ENCODE peak calls at places on chromosome 20, in ten cellular contexts. D, J, H, W, I, P, C, Y, A and B are unnamed samples.
A peak's percentile ranks its signal among the peaks of the same experiment; 100 is the strongest.

GRCh38 chr20:11469795-11470495 is 447.7 kb upstream of the BTBD3 start:
- DNase-seq in D (no peak), J (no peak), H (no peak), W (no peak), I (no peak), P (no peak), C (no peak), Y (no peak), A (no peak), B (no peak)

GRCh38 chr20:57898332-57898731 is 188.5 kb upstream of the PMEPA1 start:
- DNase-seq in D (no peak), J (no peak), H (no peak), W (no peak), I (no peak), P (no peak), C (no peak), Y (no peak), A (no peak), B (no peak)

GRCh38 chr20:6632187-6632586 is 135.3 kb upstream of the BMP2 start:
- DNase-seq in D (no peak), J (no peak), H (no peak), W (no peak), I (no peak), P (no peak), C (peak; percentile 84), Y (no peak), A (no peak), B (no peak)

GRCh38 chr20:43691928-43692524 is 25.1 kb downstream of the MYBL2 start:
- DNase-seq in D (peak; percentile 74), J (no peak), H (peak; percentile 58), W (peak; percentile 68), I (peak; percentile 27), P (no peak), C (peak; percentile 12), Y (peak; percentile 15), A (peak; percentile 63), B (no peak)

GRCh38 chr20:10857362-10858070 is 183.7 kb upstream of the JAG1 start:
- DNase-seq in D (no peak), J (no peak), H (no peak), W (no peak), I (no peak), P (peak; percentile 50), C (no peak), Y (no peak), A (no peak), B (no peak)

GRCh38 chr20:3479759-3480615 is 9.2 kb downstream of the ATRN start:
- DNase-seq in D (no peak), J (no peak), H (no peak), W (no peak), I (no peak), P (no peak), C (no peak), Y (no peak), A (no peak), B (no peak)

GRCh38 chr20:3251806-3252205 is 12.8 kb upstream of the SLC4A11 start:
- DNase-seq in D (no peak), J (no peak), H (no peak), W (no peak), I (no peak), P (no peak), C (no peak), Y (no peak), A (peak; percentile 60), B (no peak)

GRCh38 chr20:46375771-46376170 is 30.6 kb downstream of the ELMO2 start:
- DNase-seq in D (no peak), J (no peak), H (no peak), W (no peak), I (no peak), P (no peak), C (peak; percentile 63), Y (no peak), A (no peak), B (no peak)

GRCh38 chr20:54350415-54350814 is 125.0 kb upstream of the DOK5 start:
- DNase-seq in D (no peak), J (no peak), H (no peak), W (no peak), I (no peak), P (no peak), C (peak; percentile 46), Y (no peak), A (no peak), B (no peak)

GRCh38 chr20:57785720-57786119 is 75.9 kb upstream of the PMEPA1 start:
- DNase-seq in D (no peak), J (no peak), H (no peak), W (no peak), I (no peak), P (no peak), C (no peak), Y (no peak), A (no peak), B (no peak)

GRCh38 chr20:61764471-61765020 is 301.1 kb downstream of the TAF4 start:
- DNase-seq in D (no peak), J (no peak), H (no peak), W (no peak), I (no peak), P (no peak), C (no peak), Y (no peak), A (no peak), B (no peak)

GRCh38 chr20:49276895-49277785 is 717 bp downstream of the ZNFX1 start:
- DNase-seq in D (peak; percentile 35), J (no peak), H (no peak), W (peak; percentile 78), I (no peak), P (peak; percentile 65), C (no peak), Y (peak; percentile 37), A (no peak), B (no peak)

GRCh38 chr20:16475225-16475624 is 98.0 kb downstream of the KIF16B start:
- DNase-seq in D (peak; percentile 9), J (no peak), H (no peak), W (no peak), I (no peak), P (no peak), C (no peak), Y (no peak), A (no peak), B (no peak)

GRCh38 chr20:36243726-36244125 is 7.4 kb downstream of the AAR2 start:
- DNase-seq in D (no peak), J (no peak), H (no peak), W (no peak), I (no peak), P (no peak), C (no peak), Y (no peak), A (no peak), B (no peak)

GRCh38 chr20:17431621-17432364 is 99.4 kb downstream of the BFSP1 start:
- DNase-seq in D (peak; percentile 82), J (peak; percentile 6), H (peak; percentile 65), W (peak; percentile 50), I (peak; percentile 24), P (peak; percentile 57), C (peak; percentile 23), Y (peak; percentile 8), A (peak; percentile 66), B (no peak)

GRCh38 chr20:42191140-42191860 is 573.1 kb upstream of the CHD6 start:
- DNase-seq in D (no peak), J (no peak), H (no peak), W (no peak), I (no peak), P (no peak), C (no peak), Y (no peak), A (no peak), B (no peak)

GRCh38 chr20:17833036-17833674 is 133.4 kb downstream of the BANF2 start:
- DNase-seq in D (no peak), J (no peak), H (no peak), W (no peak), I (no peak), P (no peak), C (no peak), Y (no peak), A (no peak), B (no peak)